ENCODE peak calls at places on chromosomes 3 and 15, in five cellular contexts. Y is mesothelial cell of epicardium, I is SHP77 treated with DMSO at 0.1 percent for 48 hours, U is head of caudate nucleus, D is EH. N is an unnamed sample.
A peak's percentile ranks its signal among the peaks of the same experiment; 100 is the strongest.

GRCh38 chr15:78842519-78842918 is 30.2 kb upstream of the MORF4L1 start:
- DNase-seq in Y (no peak), I (no peak), U (no peak), D (no peak), N (no peak)

GRCh38 chr3:132730891-132731580 is 8.8 kb upstream of the NPHP3 start:
- DNase-seq in Y (no peak), I (peak; percentile 31), U (peak; percentile 20), D (peak; percentile 68), N (peak; percentile 20)

GRCh38 chr15:71677766-71678165 is 132.6 kb upstream of the NR2E3 start:
- DNase-seq in Y (no peak), I (no peak), U (no peak), D (no peak), N (no peak)

GRCh38 chr3:12232785-12233317 is 56.0 kb upstream of the PPARG start:
- DNase-seq in Y (no peak), I (no peak), U (no peak), D (no peak), N (no peak)

GRCh38 chr15:98801234-98801561 is 152.9 kb downstream of the IGF1R start:
- DNase-seq in Y (no peak), I (peak; percentile 39), U (peak; percentile 86), D (no peak), N (peak; percentile 96)

GRCh38 chr3:5019411-5020261 is 40.4 kb downstream of the BHLHE40 start:
- DNase-seq in Y (no peak), I (no peak), U (peak; percentile 63), D (no peak), N (peak; percentile 60)

GRCh38 chr15:50380089-50380488 is 25.1 kb upstream of the GABPB1 start:
- DNase-seq in Y (no peak), I (no peak), U (no peak), D (peak; percentile 21), N (no peak)

GRCh38 chr3:194851254-194851653 is 165.6 kb downstream of the FAM43A start:
- DNase-seq in Y (no peak), I (peak; percentile 19), U (no peak), D (no peak), N (no peak)

GRCh38 chr3:160801386-160802118 is 45.5 kb downstream of the PPM1L start:
- DNase-seq in Y (no peak), I (no peak), U (no peak), D (no peak), N (no peak)

GRCh38 chr3:194935061-194935460 is 249.4 kb downstream of the FAM43A start:
- DNase-seq in Y (no peak), I (no peak), U (peak; percentile 20), D (no peak), N (peak; percentile 16)

GRCh38 chr15:73004462-73004861 is 47.8 kb upstream of the NEO1 start:
- DNase-seq in Y (no peak), I (no peak), U (peak; percentile 43), D (no peak), N (peak; percentile 11)

GRCh38 chr3:113151475-113152031 is 59.8 kb upstream of the BOC start:
- DNase-seq in Y (no peak), I (peak; percentile 59), U (no peak), D (no peak), N (no peak)

GRCh38 chr3:61719278-61719977 is 158.1 kb downstream of the PTPRG start:
- DNase-seq in Y (no peak), I (no peak), U (no peak), D (no peak), N (no peak)

GRCh38 chr15:51403072-51403878 is 61.8 kb downstream of the GLDN start:
- DNase-seq in Y (no peak), I (no peak), U (peak; percentile 52), D (peak; percentile 46), N (no peak)

GRCh38 chr3:169133178-169134161 is 530.0 kb downstream of the MECOM start:
- DNase-seq in Y (no peak), I (no peak), U (no peak), D (peak; percentile 24), N (no peak)

GRCh38 chr15:95247068-95247984 is 1016.0 kb downstream of the MCTP2 start:
- DNase-seq in Y (no peak), I (no peak), U (no peak), D (peak; percentile 98), N (no peak)

GRCh38 chr3:4751057-4752051 is 227.9 kb upstream of the BHLHE40 start:
- DNase-seq in Y (no peak), I (no peak), U (no peak), D (peak; percentile 82), N (no peak)

GRCh38 chr3:159416854-159417253 is 571.8 kb upstream of the IL12A start:
- DNase-seq in Y (no peak), I (no peak), U (no peak), D (peak; percentile 33), N (no peak)

GRCh38 chr15:52178765-52179164 is 12.4 kb downstream of the GNB5 start:
- DNase-seq in Y (no peak), I (peak; percentile 7), U (no peak), D (peak; percentile 16), N (no peak)

GRCh38 chr3:158768361-158768787 is 33.5 kb upstream of the MFSD1 start:
- DNase-seq in Y (peak; percentile 51), I (no peak), U (no peak), D (peak; percentile 73), N (no peak)

GRCh38 chr15:29522373-29523276 is 253.0 kb upstream of the NSMCE3 start:
- DNase-seq in Y (no peak), I (no peak), U (no peak), D (no peak), N (no peak)

GRCh38 chr3:66483006-66483928 is 17.6 kb downstream of the LRIG1 start:
- DNase-seq in Y (no peak), I (peak; percentile 34), U (peak; percentile 94), D (peak; percentile 40), N (peak; percentile 97)

GRCh38 chr3:52893723-52894122 is 3.6 kb downstream of the STIMATE start:
- DNase-seq in Y (no peak), I (no peak), U (no peak), D (no peak), N (no peak)

GRCh38 chr3:129622418-129622872 is 16.0 kb upstream of the PLXND1 start:
- DNase-seq in Y (no peak), I (no peak), U (no peak), D (no peak), N (no peak)

GRCh38 chr3:152175576-152175883 is 93.2 kb upstream of the MBNL1 start:
- DNase-seq in Y (no peak), I (no peak), U (no peak), D (peak; percentile 93), N (no peak)

GRCh38 chr3:8069981-8070380 is 431.6 kb upstream of the LMCD1 start:
- DNase-seq in Y (no peak), I (no peak), U (no peak), D (no peak), N (no peak)

GRCh38 chr15:29456964-29457363 is 187.3 kb upstream of the NSMCE3 start:
- DNase-seq in Y (no peak), I (no peak), U (no peak), D (no peak), N (no peak)

GRCh38 chr15:69996842-69997478 is 100.8 kb downstream of the TLE3 start:
- DNase-seq in Y (no peak), I (peak; percentile 52), U (no peak), D (no peak), N (no peak)

GRCh38 chr3:108662141-108662738 is 72.7 kb downstream of the DZIP3 start:
- DNase-seq in Y (no peak), I (peak; percentile 16), U (peak; percentile 43), D (peak; percentile 72), N (peak; percentile 43)

GRCh38 chr3:16482770-16483531 is 30.5 kb downstream of the RFTN1 start:
- DNase-seq in Y (no peak), I (peak; percentile 83), U (no peak), D (peak; percentile 21), N (no peak)

GRCh38 chr3:23113455-23114171 is 89.5 kb upstream of the UBE2E2 start:
- DNase-seq in Y (no peak), I (no peak), U (no peak), D (peak; percentile 42), N (no peak)

GRCh38 chr3:173789530-173789929 is 392.0 kb downstream of the NLGN1 start:
- DNase-seq in Y (no peak), I (no peak), U (no peak), D (peak; percentile 18), N (no peak)

N was measured in putamen.